ENCODE peak calls at places on chromosomes 7 and 10, in six cellular contexts. One of them, this sample, is unnamed.

GRCh38 chr10:75397571-75397921 is 4.0 kb downstream of the ZNF503 start:
- DNase-seq in pancreas: peak; percentile 38
- DNase-seq in CD4-positive, alpha-beta T cell: no peak
- DNase-seq in naive thymus-derived CD4-positive, alpha-beta T cell: no peak
- DNase-seq in adrenal gland: no peak
- DNase-seq in heart left ventricle: no peak
- DNase-seq in this sample: no peak

GRCh38 chr10:99620713-99621453 is 644 bp upstream of the SLC25A28 start:
- DNase-seq in CD4-positive, alpha-beta T cell: peak; percentile 78
- DNase-seq in adrenal gland: peak; percentile 97
- DNase-seq in pancreas: peak; percentile 89
- DNase-seq in heart left ventricle: peak; percentile 92
- DNase-seq in naive thymus-derived CD4-positive, alpha-beta T cell: peak; percentile 77
- DNase-seq in this sample: peak; percentile 77

GRCh38 chr7:112080441-112080840 is 125.8 kb downstream of the DOCK4 start:
- DNase-seq in heart left ventricle: no peak
- DNase-seq in adrenal gland: peak; percentile 17
- DNase-seq in pancreas: no peak
- DNase-seq in naive thymus-derived CD4-positive, alpha-beta T cell: no peak
- DNase-seq in CD4-positive, alpha-beta T cell: no peak
- DNase-seq in this sample: no peak

GRCh38 chr7:80078159-80078731 is 56.4 kb upstream of the GNAI1 start:
- DNase-seq in heart left ventricle: no peak
- DNase-seq in adrenal gland: no peak
- DNase-seq in naive thymus-derived CD4-positive, alpha-beta T cell: no peak
- DNase-seq in pancreas: no peak
- DNase-seq in CD4-positive, alpha-beta T cell: no peak
- DNase-seq in this sample: no peak

GRCh38 chr10:22992075-22992474 is 64.2 kb downstream of the ARMC3 start:
- DNase-seq in CD4-positive, alpha-beta T cell: no peak
- DNase-seq in adrenal gland: no peak
- DNase-seq in pancreas: no peak
- DNase-seq in naive thymus-derived CD4-positive, alpha-beta T cell: peak; percentile 33
- DNase-seq in heart left ventricle: no peak
- DNase-seq in this sample: no peak

GRCh38 chr7:140645166-140645565 is 4.6 kb upstream of the DENND2A start:
- DNase-seq in heart left ventricle: no peak
- DNase-seq in adrenal gland: no peak
- DNase-seq in CD4-positive, alpha-beta T cell: no peak
- DNase-seq in naive thymus-derived CD4-positive, alpha-beta T cell: no peak
- DNase-seq in pancreas: no peak
- DNase-seq in this sample: no peak

GRCh38 chr7:84923348-84923747 is 263.5 kb downstream of the SEMA3D start:
- DNase-seq in heart left ventricle: no peak
- DNase-seq in pancreas: no peak
- DNase-seq in adrenal gland: no peak
- DNase-seq in CD4-positive, alpha-beta T cell: no peak
- DNase-seq in naive thymus-derived CD4-positive, alpha-beta T cell: no peak
- DNase-seq in this sample: no peak

GRCh38 chr7:51141451-51141971 is 175.1 kb downstream of the COBL start:
- DNase-seq in CD4-positive, alpha-beta T cell: no peak
- DNase-seq in adrenal gland: no peak
- DNase-seq in pancreas: peak; percentile 23
- DNase-seq in naive thymus-derived CD4-positive, alpha-beta T cell: no peak
- DNase-seq in heart left ventricle: no peak
- DNase-seq in this sample: no peak

GRCh38 chr10:71623098-71623985 is 96.2 kb downstream of the C10orf105 start:
- DNase-seq in naive thymus-derived CD4-positive, alpha-beta T cell: no peak
- DNase-seq in CD4-positive, alpha-beta T cell: no peak
- DNase-seq in adrenal gland: peak; percentile 27
- DNase-seq in pancreas: no peak
- DNase-seq in heart left ventricle: no peak
- DNase-seq in this sample: no peak

GRCh38 chr10:126227762-126228134 is 160.5 kb downstream of the ADAM12 start:
- DNase-seq in CD4-positive, alpha-beta T cell: no peak
- DNase-seq in naive thymus-derived CD4-positive, alpha-beta T cell: no peak
- DNase-seq in pancreas: no peak
- DNase-seq in heart left ventricle: no peak
- DNase-seq in adrenal gland: peak; percentile 28
- DNase-seq in this sample: no peak

GRCh38 chr10:116690356-116691078 is 51.8 kb downstream of the HSPA12A start:
- DNase-seq in pancreas: no peak
- DNase-seq in adrenal gland: peak; percentile 70
- DNase-seq in naive thymus-derived CD4-positive, alpha-beta T cell: no peak
- DNase-seq in heart left ventricle: peak; percentile 58
- DNase-seq in CD4-positive, alpha-beta T cell: no peak
- DNase-seq in this sample: no peak

GRCh38 chr10:132962623-132963429 is 20.5 kb upstream of the CFAP46 start:
- DNase-seq in heart left ventricle: no peak
- DNase-seq in adrenal gland: no peak
- DNase-seq in pancreas: no peak
- DNase-seq in naive thymus-derived CD4-positive, alpha-beta T cell: no peak
- DNase-seq in CD4-positive, alpha-beta T cell: no peak
- DNase-seq in this sample: no peak

GRCh38 chr7:94087664-94088352 is 83.7 kb upstream of the BET1 start:
- DNase-seq in pancreas: peak; percentile 31
- DNase-seq in CD4-positive, alpha-beta T cell: no peak
- DNase-seq in heart left ventricle: peak; percentile 29
- DNase-seq in naive thymus-derived CD4-positive, alpha-beta T cell: peak; percentile 50
- DNase-seq in adrenal gland: peak; percentile 56
- DNase-seq in this sample: no peak

GRCh38 chr7:27144799-27145166 is 1.3 kb upstream of the HOXA5 start:
- DNase-seq in naive thymus-derived CD4-positive, alpha-beta T cell: no peak
- DNase-seq in CD4-positive, alpha-beta T cell: no peak
- DNase-seq in pancreas: no peak
- DNase-seq in adrenal gland: no peak
- DNase-seq in heart left ventricle: no peak
- DNase-seq in this sample: no peak

GRCh38 chr10:79311581-79312407 is 35.5 kb upstream of the PPIF start:
- DNase-seq in naive thymus-derived CD4-positive, alpha-beta T cell: no peak
- DNase-seq in adrenal gland: no peak
- DNase-seq in CD4-positive, alpha-beta T cell: no peak
- DNase-seq in heart left ventricle: no peak
- DNase-seq in pancreas: no peak
- DNase-seq in this sample: no peak

GRCh38 chr10:62185914-62186692 is 82.5 kb downstream of the RTKN2 start:
- DNase-seq in heart left ventricle: no peak
- DNase-seq in adrenal gland: no peak
- DNase-seq in CD4-positive, alpha-beta T cell: no peak
- DNase-seq in naive thymus-derived CD4-positive, alpha-beta T cell: no peak
- DNase-seq in pancreas: no peak
- DNase-seq in this sample: no peak

GRCh38 chr7:42198974-42199668 is 37.9 kb downstream of the GLI3 start:
- DNase-seq in naive thymus-derived CD4-positive, alpha-beta T cell: no peak
- DNase-seq in CD4-positive, alpha-beta T cell: no peak
- DNase-seq in pancreas: no peak
- DNase-seq in heart left ventricle: no peak
- DNase-seq in adrenal gland: no peak
- DNase-seq in this sample: no peak

GRCh38 chr7:51186531-51186930 is 130.1 kb downstream of the COBL start:
- DNase-seq in naive thymus-derived CD4-positive, alpha-beta T cell: no peak
- DNase-seq in CD4-positive, alpha-beta T cell: no peak
- DNase-seq in heart left ventricle: peak; percentile 52
- DNase-seq in adrenal gland: no peak
- DNase-seq in pancreas: no peak
- DNase-seq in this sample: no peak

DNA sequence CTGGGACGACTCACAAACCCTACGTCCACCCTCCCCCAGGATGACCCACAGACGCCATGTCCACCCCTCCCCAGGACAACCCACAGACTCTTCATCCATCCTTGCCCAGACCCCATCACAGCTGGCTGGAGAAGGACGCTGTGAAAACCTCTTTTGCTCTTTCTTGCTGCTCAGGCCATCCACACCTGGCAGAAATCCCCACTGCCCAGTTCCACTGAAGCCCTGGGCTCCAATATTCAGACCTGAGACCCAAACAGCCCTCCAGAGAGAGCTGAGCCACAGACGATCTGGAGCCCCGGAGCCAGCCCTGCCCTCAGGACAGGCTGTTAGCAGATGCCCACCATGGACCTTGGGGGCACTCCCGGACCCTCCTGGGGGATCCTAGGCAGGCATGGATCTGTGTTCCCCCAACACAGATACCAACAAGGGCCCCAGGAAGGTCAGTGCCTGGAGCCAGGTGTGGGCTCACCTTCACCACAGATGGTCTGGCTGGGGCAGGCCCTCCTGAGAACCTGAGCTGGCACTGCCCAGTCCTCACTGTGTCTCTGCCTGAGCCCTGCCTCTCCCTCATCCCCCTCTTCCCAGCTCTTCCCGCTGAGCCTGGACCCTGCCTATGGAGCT is 226.2 kb downstream of the PTPRN2 start:
- DNase-seq in CD4-positive, alpha-beta T cell: no peak
- DNase-seq in pancreas: no peak
- DNase-seq in adrenal gland: no peak
- DNase-seq in naive thymus-derived CD4-positive, alpha-beta T cell: no peak
- DNase-seq in heart left ventricle: no peak
- DNase-seq in this sample: no peak
- H3K9me3 ChIP-seq in CD4-positive, alpha-beta T cell: no peaks in the 10 kb centered on the region
- H3K9me3 ChIP-seq in pancreas: no peaks in the 10 kb centered on the region
- H3K9me3 ChIP-seq in adrenal gland: no peaks in the 10 kb centered on the region
- H3K9me3 ChIP-seq in naive thymus-derived CD4-positive, alpha-beta T cell: no peaks in the 10 kb centered on the region
- H3K9me3 ChIP-seq in heart left ventricle: no peaks in the 10 kb centered on the region
- H3K9me3 ChIP-seq in this sample: no peaks in the 10 kb centered on the region

GRCh38 chr7:130386876-130387275 is 6.6 kb downstream of the CPA1 start:
- DNase-seq in heart left ventricle: no peak
- DNase-seq in CD4-positive, alpha-beta T cell: no peak
- DNase-seq in adrenal gland: peak; percentile 29
- DNase-seq in naive thymus-derived CD4-positive, alpha-beta T cell: no peak
- DNase-seq in pancreas: peak; percentile 78
- DNase-seq in this sample: no peak

GRCh38 chr7:130384371-130384801 is 4.1 kb downstream of the CPA1 start:
- DNase-seq in heart left ventricle: no peak
- DNase-seq in pancreas: no peak
- DNase-seq in naive thymus-derived CD4-positive, alpha-beta T cell: no peak
- DNase-seq in adrenal gland: peak; percentile 3
- DNase-seq in CD4-positive, alpha-beta T cell: no peak
- DNase-seq in this sample: no peak

GRCh38 chr7:130387306-130387627 is 7.0 kb downstream of the CPA1 start:
- DNase-seq in adrenal gland: no peak
- DNase-seq in CD4-positive, alpha-beta T cell: no peak
- DNase-seq in heart left ventricle: no peak
- DNase-seq in pancreas: no peak
- DNase-seq in naive thymus-derived CD4-positive, alpha-beta T cell: no peak
- DNase-seq in this sample: no peak

GRCh38 chr7:130384841-130385599 is 4.7 kb downstream of the CPA1 start:
- DNase-seq in pancreas: no peak
- DNase-seq in naive thymus-derived CD4-positive, alpha-beta T cell: no peak
- DNase-seq in CD4-positive, alpha-beta T cell: no peak
- DNase-seq in heart left ventricle: no peak
- DNase-seq in adrenal gland: peak; percentile 3
- DNase-seq in this sample: no peak

GRCh38 chr7:130385600-130386066 is 5.3 kb downstream of the CPA1 start:
- DNase-seq in adrenal gland: peak; percentile 4
- DNase-seq in pancreas: no peak
- DNase-seq in naive thymus-derived CD4-positive, alpha-beta T cell: no peak
- DNase-seq in heart left ventricle: no peak
- DNase-seq in CD4-positive, alpha-beta T cell: no peak
- DNase-seq in this sample: no peak
- H3K9me3 ChIP-seq in adrenal gland: no peaks in the 10 kb centered on the region
- H3K9me3 ChIP-seq in pancreas: no peaks in the 10 kb centered on the region
- H3K9me3 ChIP-seq in naive thymus-derived CD4-positive, alpha-beta T cell: no peaks in the 10 kb centered on the region
- H3K9me3 ChIP-seq in heart left ventricle: no peaks in the 10 kb centered on the region
- H3K9me3 ChIP-seq in CD4-positive, alpha-beta T cell: no peaks in the 10 kb centered on the region
- H3K9me3 ChIP-seq in this sample: no peaks in the 10 kb centered on the region

DNA sequence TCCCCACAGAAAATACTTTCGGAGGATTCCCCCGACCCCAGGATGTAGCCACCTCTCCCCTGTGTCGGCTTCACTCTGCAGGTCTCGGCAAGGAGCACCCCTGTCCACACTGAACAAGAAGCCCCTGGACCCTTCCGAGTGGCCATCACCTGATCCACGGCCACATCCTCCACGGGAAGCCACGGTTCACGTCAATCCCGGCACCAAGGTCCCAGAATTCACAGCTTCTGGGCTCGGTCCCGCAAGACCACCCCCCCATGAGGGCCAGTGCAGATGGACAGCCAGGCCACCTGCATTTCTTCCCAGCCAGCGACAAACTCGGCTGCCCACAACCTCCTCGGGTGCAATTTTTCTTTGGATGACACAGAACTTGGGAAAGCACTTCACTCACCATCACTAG is 199.6 kb downstream of the PTPRN2 start:
- DNase-seq in heart left ventricle: no peak
- DNase-seq in adrenal gland: no peak
- DNase-seq in naive thymus-derived CD4-positive, alpha-beta T cell: no peak
- DNase-seq in pancreas: no peak
- DNase-seq in CD4-positive, alpha-beta T cell: no peak
- DNase-seq in this sample: no peak
- H3K9me3 ChIP-seq in heart left ventricle: no peaks in the 10 kb centered on the region
- H3K9me3 ChIP-seq in adrenal gland: no peaks in the 10 kb centered on the region
- H3K9me3 ChIP-seq in naive thymus-derived CD4-positive, alpha-beta T cell: no peaks in the 10 kb centered on the region
- H3K9me3 ChIP-seq in pancreas: no peaks in the 10 kb centered on the region
- H3K9me3 ChIP-seq in CD4-positive, alpha-beta T cell: no peaks in the 10 kb centered on the region
- H3K9me3 ChIP-seq in this sample: no peaks in the 10 kb centered on the region

GRCh38 chr7:64078699-64078994 is 33.4 kb downstream of the ZNF727 start:
- DNase-seq in adrenal gland: no peak
- DNase-seq in pancreas: no peak
- DNase-seq in naive thymus-derived CD4-positive, alpha-beta T cell: no peak
- DNase-seq in heart left ventricle: no peak
- DNase-seq in CD4-positive, alpha-beta T cell: no peak
- DNase-seq in this sample: no peak
- H3K9me3 ChIP-seq in adrenal gland: peaks cover 74% of the 10 kb centered on the region
- H3K9me3 ChIP-seq in pancreas: peaks cover 4% of the 10 kb centered on the region
- H3K9me3 ChIP-seq in naive thymus-derived CD4-positive, alpha-beta T cell: peaks cover 16% of the 10 kb centered on the region
- H3K9me3 ChIP-seq in heart left ventricle: peaks cover 100% of the 10 kb centered on the region
- H3K9me3 ChIP-seq in CD4-positive, alpha-beta T cell: peaks cover 96% of the 10 kb centered on the region
- H3K9me3 ChIP-seq in this sample: peaks cover 17% of the 10 kb centered on the region

DNA sequence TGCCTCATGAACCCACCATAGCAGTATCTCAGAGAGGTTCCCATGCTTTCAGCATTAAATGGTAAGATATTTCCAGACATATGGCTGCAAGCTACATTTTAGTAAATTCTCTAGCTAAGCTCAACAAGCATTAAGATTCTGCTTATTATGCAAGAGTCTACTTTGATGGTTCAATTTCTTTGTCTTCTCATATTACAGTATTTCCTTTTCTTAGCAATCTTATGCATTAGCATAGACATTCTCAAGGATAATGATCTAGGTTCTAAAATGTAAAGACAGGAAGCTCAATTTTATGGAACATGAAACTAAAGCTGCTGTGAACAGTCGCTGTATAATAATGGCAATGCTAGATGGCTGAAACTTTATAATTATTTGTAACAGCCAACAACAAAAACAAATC is 39.2 kb downstream of the MEOX2 start:
- DNase-seq in pancreas: no peak
- DNase-seq in CD4-positive, alpha-beta T cell: no peak
- DNase-seq in adrenal gland: no peak
- DNase-seq in heart left ventricle: no peak
- DNase-seq in naive thymus-derived CD4-positive, alpha-beta T cell: no peak
- DNase-seq in this sample: no peak
- H3K9me3 ChIP-seq in pancreas: no peaks in the 10 kb centered on the region
- H3K9me3 ChIP-seq in CD4-positive, alpha-beta T cell: no peaks in the 10 kb centered on the region
- H3K9me3 ChIP-seq in adrenal gland: no peaks in the 10 kb centered on the region
- H3K9me3 ChIP-seq in heart left ventricle: no peaks in the 10 kb centered on the region
- H3K9me3 ChIP-seq in naive thymus-derived CD4-positive, alpha-beta T cell: no peaks in the 10 kb centered on the region
- H3K9me3 ChIP-seq in this sample: no peaks in the 10 kb centered on the region